ENCODE peak calls at places on chromosomes 1 and 21, in seven cellular contexts. V is neuronal stem cell, I is mesendoderm, P is H9, S is IMR-90, N is trophoblast cell, H is H1. Y is an unnamed sample.

GRCh38 chr1:50348449-50349241 is 74.6 kb downstream of the DMRTA2 start:
- DNase-seq in P (peak), H (peak), V (peak), N (peak), I (peak), S (peak), Y (peak)

GRCh38 chr1:214378492-214378891 is 97.5 kb downstream of the SMYD2 start:
- DNase-seq in P (no peak), I (peak), N (no peak), V (no peak), S (no peak), H (no peak), Y (no peak)

GRCh38 chr1:220962031-220962751 is 82.9 kb downstream of the HLX start:
- DNase-seq in V (no peak), H (no peak), I (no peak), P (no peak), N (no peak), S (peak), Y (peak)

GRCh38 chr1:23791434-23792047 is 596 bp downstream of the LYPLA2 start:
- DNase-seq in H (peak), V (no peak), P (peak), I (peak), S (no peak), N (no peak), Y (no peak)

GRCh38 chr1:21966247-21967000 is 10.4 kb upstream of the CELA3B start:
- DNase-seq in H (no peak), N (peak), P (no peak), V (no peak), I (no peak), S (peak), Y (peak)

GRCh38 chr1:225655509-225656258 is 2.8 kb upstream of the ENAH start:
- DNase-seq in N (peak), P (no peak), I (peak), H (peak), S (peak), V (no peak), Y (peak)

GRCh38 chr1:206040328-206040727 is 12.6 kb upstream of the RHEX start:
- DNase-seq in N (no peak), I (no peak), V (no peak), S (no peak), H (peak), P (no peak), Y (no peak)

GRCh38 chr1:229538945-229539344 is 19.6 kb downstream of the ABCB10 start:
- DNase-seq in P (no peak), I (no peak), H (no peak), S (no peak), N (no peak), V (no peak), Y (no peak)

GRCh38 chr1:99675994-99676393 is 30.1 kb downstream of the PALMD start:
- DNase-seq in I (no peak), S (no peak), N (no peak), V (no peak), P (no peak), H (no peak), Y (no peak)

GRCh38 chr1:219159946-219160645 is 13.6 kb upstream of the LYPLAL1 start:
- DNase-seq in P (no peak), S (no peak), N (no peak), I (no peak), V (no peak), H (no peak), Y (no peak)

GRCh38 chr21:21165063-21165645 is 166.9 kb downstream of the NCAM2 start:
- DNase-seq in N (no peak), I (peak), S (peak), H (no peak), P (no peak), V (no peak), Y (peak)

GRCh38 chr1:37667023-37667769 is 25.1 kb upstream of the CDCA8 start:
- DNase-seq in P (no peak), N (no peak), H (no peak), V (no peak), S (no peak), I (no peak), Y (no peak)

GRCh38 chr1:230122361-230123279 is 55.6 kb downstream of the GALNT2 start:
- DNase-seq in P (no peak), N (peak), H (no peak), I (no peak), V (no peak), S (no peak), Y (no peak)

GRCh38 chr21:31366825-31367224 is 22.8 kb upstream of the TIAM1 start:
- DNase-seq in P (no peak), H (no peak), V (no peak), N (no peak), S (peak), I (peak), Y (peak)

GRCh38 chr1:224922404-224923164 is 6.9 kb upstream of the DNAH14 start:
- DNase-seq in S (peak), P (peak), N (peak), I (peak), V (peak), H (peak), Y (peak)

GRCh38 chr1:28259935-28260802 is 851 bp downstream of the SESN2 start:
- DNase-seq in I (peak), P (peak), N (peak), H (peak), S (peak), V (peak), Y (peak)

GRCh38 chr1:72526926-72527325 is 244.6 kb upstream of the NEGR1 start:
- DNase-seq in H (no peak), V (no peak), S (peak), N (no peak), I (no peak), P (no peak), Y (no peak)

GRCh38 chr1:72535470-72535869 is 253.1 kb upstream of the NEGR1 start:
- DNase-seq in V (no peak), N (no peak), P (no peak), S (no peak), I (no peak), H (no peak), Y (no peak)

GRCh38 chr1:72530646-72531045 is 248.3 kb upstream of the NEGR1 start:
- DNase-seq in H (no peak), S (no peak), N (no peak), P (no peak), V (no peak), I (no peak), Y (no peak)
- H2AK5ac ChIP-seq in H (no peak), S (no peak), N (no peak), P (no peak), V (no peak), I (no peak), Y (no peak)

DNA sequence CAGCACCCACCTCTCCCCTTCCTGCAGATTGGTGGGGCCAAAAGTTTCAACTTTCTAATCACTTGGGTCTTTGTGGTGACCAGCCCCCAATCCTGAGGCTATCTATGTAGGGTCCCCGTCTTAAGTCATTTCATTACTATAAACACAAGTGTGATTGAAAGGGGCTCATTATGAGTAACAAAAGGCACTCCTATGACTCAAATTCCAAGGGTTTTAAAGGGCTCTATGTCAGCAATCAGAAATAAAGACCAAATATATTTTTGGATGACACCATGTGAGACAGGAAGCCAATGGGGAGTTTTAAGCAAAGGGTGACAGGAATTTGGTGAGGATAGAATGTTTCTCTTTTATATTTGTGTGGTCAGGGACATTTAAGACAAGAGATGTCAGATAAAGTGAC is 6.2 kb downstream of the ERO1B start:
- DNase-seq in I (no peak), S (no peak), H (no peak), V (no peak), N (no peak), P (no peak), Y (no peak)
- H2AK5ac ChIP-seq in I (no peak), S (no peak), H (no peak), V (no peak), N (no peak), P (no peak), Y (no peak)

GRCh38 chr1:170068923-170069322 is 5.6 kb downstream of the KIFAP3 start:
- DNase-seq in H (no peak), S (no peak), V (no peak), P (no peak), N (no peak), I (no peak), Y (no peak)

GRCh38 chr1:170067253-170067819 is 7.2 kb downstream of the KIFAP3 start:
- DNase-seq in P (no peak), H (no peak), N (no peak), V (no peak), S (peak), I (no peak), Y (no peak)

GRCh38 chr1:170063109-170063826 is 11.2 kb downstream of the KIFAP3 start:
- DNase-seq in S (peak), V (no peak), N (peak), I (no peak), H (no peak), P (no peak), Y (no peak)
- H2AK5ac ChIP-seq in S (no peak), V (no peak), N (no peak), I (no peak), H (no peak), P (no peak), Y (no peak)

DNA sequence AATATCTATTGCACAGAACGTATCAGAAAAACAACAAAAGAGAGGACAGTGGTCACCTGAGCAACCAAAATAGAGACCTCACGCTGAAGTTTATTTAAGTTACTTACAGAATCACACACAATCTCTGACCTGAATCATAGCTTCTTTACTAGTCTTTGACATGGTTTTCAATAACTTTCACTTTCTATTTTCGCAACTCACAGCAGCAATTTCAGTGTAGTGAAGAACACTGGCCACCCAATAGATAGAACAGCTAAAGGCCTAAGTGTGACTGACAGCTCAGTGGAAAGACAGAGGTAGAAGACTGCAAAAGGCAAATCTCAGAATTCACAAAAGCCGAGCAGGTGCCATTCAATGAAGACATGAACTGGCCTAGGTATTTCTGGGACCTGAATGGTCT is 435.6 kb upstream of the CHRM3 start:
- DNase-seq in P (no peak), N (no peak), V (no peak), I (no peak), S (no peak), H (no peak), Y (peak)
- H2AK5ac ChIP-seq in P (no peak), N (no peak), V (no peak), I (no peak), S (no peak), H (no peak), Y (no peak)

GRCh38 chr1:193325042-193325441 is 138.6 kb upstream of the B3GALT2 start:
- DNase-seq in P (no peak), I (no peak), H (no peak), S (no peak), V (no peak), N (no peak), Y (no peak)

GRCh38 chr1:193322218-193322617 is 135.8 kb upstream of the B3GALT2 start:
- DNase-seq in S (peak), N (peak), H (no peak), V (no peak), P (no peak), I (peak), Y (peak)

GRCh38 chr1:193321242-193321842 is 134.9 kb upstream of the B3GALT2 start:
- DNase-seq in P (no peak), V (no peak), S (no peak), I (no peak), N (no peak), H (no peak), Y (no peak)

GRCh38 chr1:193318347-193318746 is 131.9 kb upstream of the B3GALT2 start:
- DNase-seq in N (no peak), P (no peak), V (no peak), I (no peak), S (peak), H (no peak), Y (no peak)

DNA sequence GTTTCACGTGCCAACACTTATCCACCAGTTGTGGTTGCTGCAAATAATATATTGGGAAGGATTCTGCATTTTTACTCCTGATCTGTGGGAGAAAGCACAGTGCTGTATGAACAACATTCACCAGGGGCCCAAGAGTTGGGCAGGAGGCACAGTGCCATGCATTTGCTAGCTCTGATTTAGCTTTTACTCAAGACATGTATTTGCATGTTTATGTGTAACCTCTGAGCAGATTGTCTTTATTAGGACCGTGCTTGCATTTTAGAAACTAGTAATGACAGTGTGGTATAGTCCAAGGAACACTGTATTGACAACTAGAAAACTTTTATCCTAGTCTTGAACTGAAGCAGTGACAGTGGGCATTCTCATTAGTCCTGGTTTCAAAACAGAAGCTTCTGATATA is 133.9 kb upstream of the B3GALT2 start:
- DNase-seq in S (no peak), P (no peak), N (no peak), H (no peak), V (no peak), I (no peak), Y (no peak)
- H2AK5ac ChIP-seq in S (peak), P (no peak), N (no peak), H (no peak), V (no peak), I (no peak), Y (no peak)

GRCh38 chr1:60387175-60387574 is 313.6 kb upstream of the C1orf87 start:
- DNase-seq in P (no peak), V (no peak), H (no peak), S (no peak), I (no peak), N (no peak), Y (no peak)
- H2AK5ac ChIP-seq in P (no peak), V (no peak), H (no peak), S (no peak), I (no peak), N (no peak), Y (no peak)

GRCh38 chr1:66368261-66368660 is 165.7 kb upstream of the SGIP1 start:
- DNase-seq in H (no peak), P (no peak), V (no peak), N (no peak), S (no peak), I (no peak), Y (no peak)
- H2AK5ac ChIP-seq in H (no peak), P (no peak), V (no peak), N (no peak), S (no peak), I (no peak), Y (no peak)

GRCh38 chr1:209249280-209249670 is 334.2 kb upstream of the CAMK1G start:
- DNase-seq in P (no peak), V (no peak), N (no peak), S (no peak), I (peak), H (no peak), Y (no peak)
- H2AK5ac ChIP-seq in P (no peak), V (no peak), N (no peak), S (no peak), I (no peak), H (no peak), Y (no peak)

DNA sequence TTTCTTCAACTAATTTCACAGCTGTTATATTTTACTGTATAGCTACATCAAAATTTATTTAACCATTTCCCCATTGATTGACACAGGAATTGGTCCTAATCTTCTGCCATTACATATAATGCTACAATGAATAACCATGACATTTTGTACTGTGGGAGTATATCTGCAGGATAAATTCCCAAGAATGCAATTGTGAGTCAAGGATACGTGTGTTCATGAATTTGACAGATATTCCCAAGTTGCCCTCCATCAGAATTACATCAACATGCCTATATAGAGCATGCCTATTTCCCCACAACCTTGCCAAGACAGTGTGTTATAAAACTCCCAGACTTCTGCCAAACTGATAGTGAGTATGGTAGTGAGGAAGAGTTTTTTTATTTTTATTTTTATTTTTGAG is 2.7 kb upstream of the TIE1 start:
- DNase-seq in I (no peak), S (no peak), H (no peak), N (no peak), P (no peak), V (no peak), Y (no peak)
- H2AK5ac ChIP-seq in I (no peak), S (no peak), H (no peak), N (no peak), P (no peak), V (no peak), Y (no peak)

GRCh38 chr21:41725421-41726021 is 41.3 kb downstream of the RIPK4 start:
- DNase-seq in V (no peak), I (peak), P (no peak), H (peak), N (no peak), S (no peak), Y (no peak)

GRCh38 chr21:41726630-41726969 is 40.3 kb downstream of the RIPK4 start:
- DNase-seq in S (no peak), V (no peak), I (no peak), P (no peak), N (no peak), H (no peak), Y (no peak)

GRCh38 chr21:41727784-41728763 is 38.8 kb downstream of the RIPK4 start:
- DNase-seq in N (no peak), P (no peak), H (no peak), S (no peak), I (no peak), V (no peak), Y (no peak)

GRCh38 chr21:41726970-41727783 is 39.7 kb downstream of the RIPK4 start:
- DNase-seq in P (no peak), S (peak), I (peak), V (no peak), N (peak), H (no peak), Y (peak)

GRCh38 chr21:41726058-41726558 is 40.7 kb downstream of the RIPK4 start:
- DNase-seq in S (no peak), V (peak), H (peak), I (peak), P (no peak), N (no peak), Y (no peak)
- H2AK5ac ChIP-seq in S (no peak), V (no peak), H (no peak), I (no peak), P (no peak), N (no peak), Y (no peak)

Y was measured in mesenchymal stem cell.